ENCODE peak calls at places on chromosome 19, in four cellular contexts. P is endothelial cell of umbilical vein, S is K562, R is GM12878. W is an unnamed sample.
A peak's percentile ranks its signal among the peaks of the same experiment; 100 is the strongest.

GRCh38 chr19:22608441-22608840 is 25.7 kb upstream of the ZNF492 start:
- DNase-seq in R (no peak), P (no peak), S (no peak), W (no peak)

GRCh38 chr19:46614114-46614701 is 10.7 kb downstream of the PTGIR start:
- DNase-seq in S (peak; percentile 86), R (no peak), P (peak; percentile 73), W (peak; percentile 75)

GRCh38 chr19:41542622-41543021 is 33.3 kb upstream of the CEACAM21 start:
- DNase-seq in P (no peak), S (no peak), R (no peak), W (no peak)

GRCh38 chr19:1453525-1454371 is 3.8 kb downstream of the APC2 start:
- DNase-seq in R (no peak), S (no peak), P (no peak), W (no peak)

GRCh38 chr19:31255174-31255862 is 93.9 kb downstream of the TSHZ3 start:
- DNase-seq in P (no peak), R (no peak), S (no peak), W (no peak)

GRCh38 chr19:39738809-39739208 is 980 bp upstream of the CLC start:
- DNase-seq in P (no peak), S (no peak), R (no peak), W (no peak)

GRCh38 chr19:43747557-43748204 is 7.1 kb downstream of the SMG9 start:
- DNase-seq in S (no peak), P (no peak), R (peak; percentile 43), W (no peak)

GRCh38 chr19:38183227-38183914 is 40.7 kb downstream of the DPF1 start:
- DNase-seq in S (peak; percentile 87), R (no peak), P (no peak), W (no peak)

GRCh38 chr19:42255766-42256750 is 1.1 kb upstream of the ERF start:
- DNase-seq in P (peak; percentile 63), S (no peak), R (no peak), W (peak; percentile 46)

GRCh38 chr19:55379161-55379560 is 2.5 kb downstream of the TMEM190 start:
- DNase-seq in R (no peak), S (no peak), P (no peak), W (no peak)

GRCh38 chr19:58554494-58555368 is at the start of gene CHMP2A:
- DNase-seq in P (peak; percentile 97), R (peak; percentile 85), S (peak; percentile 96), W (peak; percentile 95)

GRCh38 chr19:1494115-1494815 is 3.3 kb downstream of the REEP6 start:
- DNase-seq in P (no peak), S (no peak), R (no peak), W (no peak)

GRCh38 chr19:6725513-6726231 is 5.2 kb upstream of the C3 start:
- DNase-seq in S (no peak), P (no peak), R (no peak), W (no peak)

GRCh38 chr19:9008667-9009066 is 1.5 kb downstream of the MUC16 start:
- DNase-seq in S (no peak), R (no peak), P (no peak), W (no peak)

GRCh38 chr19:58548859-58549663 is 5.2 kb downstream of the TRIM28 start:
- DNase-seq in R (no peak), S (no peak), P (no peak), W (no peak)

GRCh38 chr19:51140441-51140840 is 1.7 kb upstream of the SIGLEC7 start:
- DNase-seq in R (no peak), S (no peak), P (no peak), W (no peak)

DNA sequence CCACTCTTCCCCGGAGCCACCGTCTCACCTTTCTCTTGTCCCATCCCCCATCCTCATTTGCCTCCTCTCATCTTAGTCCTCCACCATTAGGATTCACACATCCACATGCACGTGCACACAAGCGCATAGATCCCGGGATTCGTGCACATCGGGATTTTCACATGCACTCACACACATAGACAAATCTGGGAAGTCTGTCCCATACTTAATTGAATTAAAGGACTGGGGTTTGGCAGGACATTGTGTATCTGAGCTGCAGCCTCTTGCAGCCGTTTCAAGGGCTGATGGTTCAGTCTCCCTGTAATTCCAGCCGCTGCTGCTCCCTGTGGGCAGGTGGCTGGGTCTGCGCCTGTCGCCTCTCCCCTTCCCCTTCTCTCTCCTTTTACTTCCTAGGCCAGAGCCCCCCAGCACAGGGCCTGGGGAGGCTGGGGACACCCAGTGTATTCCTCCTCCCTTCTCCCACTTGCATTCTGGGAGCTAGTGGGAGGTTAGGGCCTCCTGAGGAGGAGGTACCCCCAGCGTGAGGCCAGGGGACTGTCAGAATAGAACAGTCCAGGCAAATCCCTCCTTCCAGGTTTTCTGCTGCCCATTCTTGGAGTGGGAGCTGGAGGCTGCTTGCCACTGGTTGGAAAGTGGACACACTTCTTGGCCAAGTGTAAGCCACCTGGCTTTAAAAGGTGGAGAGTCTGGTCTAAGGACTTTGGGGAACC is 43.6 kb downstream of the LYL1 start:
- DNase-seq in R (no peak), P (no peak), S (no peak), W (no peak)
- TF ChIP-seq FOS in R (no peak), P (no peak), S (no peak), W (no peak)

GRCh38 chr19:18093439-18094161 is 4.0 kb upstream of the MAST3 start:
- DNase-seq in R (no peak), P (no peak), S (peak; percentile 89), W (peak; percentile 20)

GRCh38 chr19:18086590-18087138 is at the start of gene IL12RB1:
- DNase-seq in S (no peak), R (peak; percentile 44), P (no peak), W (no peak)

GRCh38 chr19:18090545-18091216 is 3.9 kb upstream of the IL12RB1 start:
- DNase-seq in P (peak; percentile 19), S (peak; percentile 46), R (no peak), W (peak; percentile 28)

GRCh38 chr19:18089726-18090125 is 3.0 kb upstream of the IL12RB1 start:
- DNase-seq in S (no peak), R (no peak), P (no peak), W (no peak)

DNA sequence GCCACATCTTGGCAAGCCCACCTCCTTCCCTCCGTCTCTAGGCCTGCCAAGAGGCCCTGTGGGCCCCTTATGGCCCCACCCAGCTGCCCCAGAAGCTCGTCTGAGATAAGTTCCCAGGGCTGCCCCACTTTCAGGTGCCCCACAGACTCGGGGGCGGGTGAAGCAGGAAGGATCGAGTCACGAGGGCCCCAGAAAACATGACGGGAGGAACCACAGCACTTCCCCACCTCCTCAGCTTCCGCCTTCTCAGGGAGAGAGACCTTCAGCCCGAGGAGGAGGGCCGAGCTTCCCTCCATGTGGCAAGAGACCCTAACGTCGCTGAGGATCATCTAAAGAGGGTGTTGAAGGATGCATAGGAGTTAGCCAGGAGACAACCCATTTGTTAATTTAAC is 4.5 kb upstream of the IL12RB1 start:
- DNase-seq in P (no peak), S (peak; percentile 53), R (peak; percentile 66), W (no peak)
- TF ChIP-seq FOS in P (no peak), S (no peak), R (no peak), W (no peak)

DNA sequence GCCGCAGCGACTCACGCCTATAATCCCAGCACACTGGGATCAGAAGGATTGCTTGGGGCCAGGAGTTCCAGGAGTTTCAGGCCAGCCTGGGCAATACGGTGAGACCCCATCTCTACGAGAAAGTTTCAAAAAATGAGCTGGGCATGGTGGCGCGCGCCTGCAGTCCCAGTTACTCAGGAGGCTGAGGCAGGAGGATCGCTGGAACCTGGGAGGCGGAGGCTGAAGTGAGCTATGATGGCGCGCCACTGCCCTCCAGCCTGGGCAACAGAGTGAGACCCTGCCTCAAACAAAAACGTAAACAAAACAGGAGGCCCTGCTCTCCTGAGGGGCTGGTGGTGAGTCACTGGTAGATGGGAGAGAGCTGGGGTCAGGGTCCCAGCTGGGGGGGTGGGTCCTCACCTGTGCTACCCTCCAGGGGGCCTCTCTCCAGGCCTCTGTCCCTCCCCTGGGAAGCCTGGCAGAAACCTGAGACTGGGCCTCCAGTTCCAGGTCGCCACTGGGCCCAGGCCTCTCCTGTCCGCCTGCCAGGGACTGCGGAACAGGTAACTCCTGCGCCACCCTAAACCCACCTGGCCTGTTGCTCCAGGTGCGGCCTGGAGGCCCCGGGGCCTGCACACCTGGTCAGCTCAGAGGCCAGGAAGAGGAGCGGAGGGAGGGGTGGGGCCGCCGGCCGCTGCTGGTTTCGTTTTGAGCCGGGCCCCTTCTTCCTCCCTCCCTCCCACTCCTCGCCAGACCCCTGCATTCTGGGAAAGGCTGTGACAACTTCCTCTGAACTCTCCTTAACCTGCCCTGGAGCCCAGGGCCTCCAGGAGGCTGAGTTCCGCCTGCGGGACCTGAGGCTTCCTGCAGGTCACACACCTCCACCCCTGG is 17.2 kb upstream of the ZBTB7A start:
- DNase-seq in P (no peak), R (no peak), S (peak; percentile 42), W (no peak)
- TF ChIP-seq FOS in P (no peak), R (no peak), S (no peak), W (no peak)

DNA sequence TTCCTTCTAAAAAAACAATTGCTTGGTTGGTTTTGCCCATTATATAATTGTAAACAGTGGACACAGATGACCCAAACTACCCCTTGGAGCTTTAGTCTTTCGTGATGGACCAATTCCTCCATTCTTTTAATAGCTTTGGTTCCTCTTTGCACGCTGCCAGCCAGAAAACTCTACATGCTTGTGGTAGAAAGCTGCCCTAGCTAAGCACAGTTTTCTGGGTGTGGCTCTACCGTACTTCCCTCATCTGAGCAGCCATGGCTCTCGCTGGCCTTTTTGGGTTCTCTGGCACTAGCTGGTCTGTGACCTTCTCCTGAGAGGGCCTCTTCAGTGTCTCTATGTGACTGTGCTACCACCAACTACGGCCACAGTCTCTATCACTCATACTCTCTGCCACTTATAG is 29.9 kb upstream of the CEBPA start:
- DNase-seq in P (no peak), S (no peak), R (no peak), W (no peak)
- TF ChIP-seq FOS in P (no peak), S (no peak), R (no peak), W (no peak)

GRCh38 chr19:35755550-35756371 is 1.1 kb downstream of the HSPB6 start:
- DNase-seq in R (no peak), S (no peak), P (no peak), W (peak; percentile 55)
- TF ChIP-seq FOS in R (no peak), S (no peak), P (no peak), W (no peak)

DNA sequence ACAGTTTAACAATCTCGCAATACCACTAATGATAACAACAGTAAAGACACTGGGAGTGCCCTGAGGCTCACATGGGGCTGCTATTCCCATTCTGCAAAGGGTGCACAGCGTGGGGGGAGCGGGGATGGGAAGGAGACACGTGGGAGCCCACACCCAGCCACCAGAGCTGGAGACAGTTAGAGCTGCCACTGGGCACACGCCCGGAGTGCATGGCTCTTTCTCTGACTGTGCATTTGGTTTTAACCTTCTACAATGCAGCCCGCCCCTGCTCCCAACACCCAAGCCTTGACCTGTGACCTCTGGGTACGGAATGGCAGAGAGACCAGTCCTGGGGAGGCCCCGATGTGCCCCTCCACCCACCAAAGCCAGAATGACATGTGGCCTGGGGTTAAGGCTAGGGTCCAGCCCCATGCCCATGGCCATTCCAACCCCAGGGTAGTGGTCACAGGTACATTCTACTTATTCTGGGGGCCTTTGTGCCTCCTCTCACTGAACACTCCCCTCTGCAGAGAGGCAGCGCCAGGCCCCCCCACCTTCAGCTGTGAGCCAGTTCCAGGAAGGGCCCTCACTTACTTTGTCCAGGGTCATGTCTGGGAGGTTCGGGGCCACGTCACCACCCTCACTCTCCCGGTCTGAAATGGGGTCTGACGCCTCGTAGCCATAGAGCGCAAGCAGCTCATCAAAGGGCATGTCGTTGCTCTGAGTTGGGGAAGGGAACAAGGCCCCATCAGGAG is 17.1 kb downstream of the MIER2 start:
- DNase-seq in R (no peak), S (no peak), P (no peak), W (no peak)
- TF ChIP-seq FOS in R (no peak), S (no peak), P (no peak), W (no peak)

W was measured in IMR-90.